ENCODE peak calls at places on chromosome 17, in four cellular contexts. One of them, this sample, is unnamed.

GRCh38 chr17:82205720-82206508 is 6.7 kb downstream of the CCDC57 start:
- DNase-seq in A549: peak
- DNase-seq in SK-N-SH: peak
- DNase-seq in GM12878: no peak
- DNase-seq in this sample: peak

GRCh38 chr17:32882734-32883133 is 5.8 kb upstream of the MYO1D start:
- DNase-seq in A549: no peak
- DNase-seq in SK-N-SH: no peak
- DNase-seq in GM12878: no peak
- DNase-seq in this sample: no peak

GRCh38 chr17:44004077-44004760 is at the start of gene NAGS:
- DNase-seq in A549: no peak
- DNase-seq in SK-N-SH: peak
- DNase-seq in GM12878: no peak
- DNase-seq in this sample: peak

GRCh38 chr17:19250421-19251141 is 13.4 kb downstream of the EPN2 start:
- DNase-seq in A549: no peak
- DNase-seq in SK-N-SH: peak
- DNase-seq in GM12878: no peak
- DNase-seq in this sample: no peak

GRCh38 chr17:56593073-56593740 is at the start of gene NOG:
- DNase-seq in A549: peak
- DNase-seq in SK-N-SH: peak
- DNase-seq in GM12878: no peak
- DNase-seq in this sample: no peak

GRCh38 chr17:1647802-1648581 is 1.7 kb downstream of the RILP start:
- DNase-seq in A549: no peak
- DNase-seq in SK-N-SH: no peak
- DNase-seq in GM12878: no peak
- DNase-seq in this sample: no peak

GRCh38 chr17:74282587-74283370 is 8.7 kb downstream of the DNAI2 start:
- DNase-seq in A549: no peak
- DNase-seq in SK-N-SH: no peak
- DNase-seq in GM12878: peak
- DNase-seq in this sample: peak

GRCh38 chr17:41486809-41487530 is 2.7 kb downstream of the KRT36 start:
- DNase-seq in A549: no peak
- DNase-seq in SK-N-SH: peak
- DNase-seq in GM12878: no peak
- DNase-seq in this sample: peak

GRCh38 chr17:63827801-63828221 is 348 bp upstream of the FTSJ3 start:
- DNase-seq in A549: no peak
- DNase-seq in SK-N-SH: no peak
- DNase-seq in GM12878: no peak
- DNase-seq in this sample: no peak
- TF ChIP-seq PBX3 in A549: peak
- TF ChIP-seq PBX3 in SK-N-SH: no peak
- TF ChIP-seq PBX3 in GM12878: no peak
- TF ChIP-seq PBX3 in this sample: no peak

DNA sequence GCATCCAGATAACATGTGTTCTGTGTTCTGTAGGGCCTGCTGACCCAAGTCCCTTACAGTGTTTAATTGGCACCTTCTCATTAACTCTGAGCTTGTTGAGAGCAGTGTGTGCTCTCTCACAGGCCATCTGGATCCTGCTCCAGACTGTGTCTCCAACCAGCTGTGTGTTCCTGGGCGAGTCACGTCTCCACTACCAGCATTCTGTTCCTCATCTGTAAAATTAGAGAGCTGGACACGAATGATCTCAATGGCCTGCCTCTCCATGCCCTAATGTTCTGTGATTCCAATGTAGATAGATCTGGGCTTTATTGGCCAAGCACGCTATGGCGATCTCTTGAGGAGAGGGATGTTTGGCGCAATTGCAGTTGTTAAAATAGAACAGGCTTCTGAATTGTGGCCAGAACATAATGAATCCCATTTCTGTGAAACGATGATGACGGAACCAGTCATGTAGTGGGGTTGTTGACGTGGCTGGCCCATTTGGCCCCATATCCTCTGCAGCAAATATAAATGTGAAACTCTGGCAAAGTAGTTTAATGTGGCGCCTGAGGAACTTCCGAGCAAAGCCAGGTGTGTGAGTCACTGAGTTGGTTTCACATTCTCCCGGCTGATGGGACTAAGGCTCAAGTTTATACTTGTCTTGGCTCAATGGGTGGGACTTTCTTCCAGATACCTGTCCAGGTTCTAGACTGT is 22.2 kb downstream of the TBX4 start:
- DNase-seq in A549: no peak
- DNase-seq in SK-N-SH: no peak
- DNase-seq in GM12878: no peak
- DNase-seq in this sample: no peak
- TF ChIP-seq PBX3 in A549: no peak
- TF ChIP-seq PBX3 in SK-N-SH: no peak
- TF ChIP-seq PBX3 in GM12878: no peak
- TF ChIP-seq PBX3 in this sample: no peak

GRCh38 chr17:78747479-78747878 is 34.6 kb downstream of the CYTH1 start:
- DNase-seq in A549: no peak
- DNase-seq in SK-N-SH: no peak
- DNase-seq in GM12878: no peak
- DNase-seq in this sample: no peak

GRCh38 chr17:78746949-78747269 is 35.2 kb downstream of the CYTH1 start:
- DNase-seq in A549: no peak
- DNase-seq in SK-N-SH: no peak
- DNase-seq in GM12878: no peak
- DNase-seq in this sample: no peak

GRCh38 chr17:78748048-78748729 is 33.9 kb downstream of the CYTH1 start:
- DNase-seq in A549: no peak
- DNase-seq in SK-N-SH: no peak
- DNase-seq in GM12878: no peak
- DNase-seq in this sample: peak

GRCh38 chr17:78745407-78746088 is 36.5 kb downstream of the CYTH1 start:
- DNase-seq in A549: no peak
- DNase-seq in SK-N-SH: no peak
- DNase-seq in GM12878: no peak
- DNase-seq in this sample: peak

DNA sequence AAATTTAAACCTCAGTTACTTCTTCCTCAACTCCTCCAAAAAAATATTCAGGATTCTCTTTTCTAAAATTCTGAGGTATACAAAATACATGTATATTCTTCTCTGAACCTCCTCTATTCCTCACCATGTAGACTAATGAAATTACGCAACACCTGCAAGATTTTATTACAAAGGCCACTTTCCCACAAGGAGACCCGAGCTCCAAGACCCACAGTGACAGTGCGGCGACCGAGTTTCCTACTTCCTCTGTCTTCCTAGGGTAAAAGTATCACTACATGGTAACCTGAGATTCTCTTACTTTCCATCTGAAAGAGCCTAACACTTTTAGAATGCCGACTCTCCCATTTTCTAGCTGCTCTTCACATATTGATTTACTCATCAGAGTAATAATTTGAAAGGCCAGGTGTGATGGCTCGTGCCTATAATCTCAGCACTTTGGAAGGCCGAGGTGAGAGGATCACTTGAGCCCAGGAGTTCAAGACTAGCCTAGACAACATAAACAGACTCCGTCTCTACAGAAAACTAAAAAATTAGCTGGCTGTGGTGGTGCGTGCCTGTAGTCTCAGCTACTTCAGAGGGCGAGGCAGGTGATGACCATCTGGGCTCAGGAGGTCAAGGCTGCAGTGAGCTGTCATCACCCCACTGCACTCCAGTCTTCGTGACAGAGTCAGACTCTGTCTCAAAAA is 35.7 kb downstream of the CYTH1 start:
- DNase-seq in A549: no peak
- DNase-seq in SK-N-SH: no peak
- DNase-seq in GM12878: no peak
- DNase-seq in this sample: peak
- TF ChIP-seq PBX3 in A549: no peak
- TF ChIP-seq PBX3 in SK-N-SH: no peak
- TF ChIP-seq PBX3 in GM12878: no peak
- TF ChIP-seq PBX3 in this sample: no peak

GRCh38 chr17:21001111-21001812 is 41.5 kb downstream of the USP22 start:
- DNase-seq in A549: no peak
- DNase-seq in SK-N-SH: no peak
- DNase-seq in GM12878: no peak
- DNase-seq in this sample: no peak

GRCh38 chr17:21004016-21004930 is 38.5 kb downstream of the USP22 start:
- DNase-seq in A549: no peak
- DNase-seq in SK-N-SH: no peak
- DNase-seq in GM12878: no peak
- DNase-seq in this sample: no peak

GRCh38 chr17:21001813-21002221 is 41.0 kb downstream of the USP22 start:
- DNase-seq in A549: no peak
- DNase-seq in SK-N-SH: no peak
- DNase-seq in GM12878: no peak
- DNase-seq in this sample: no peak

GRCh38 chr17:21002309-21003006 is 40.4 kb downstream of the USP22 start:
- DNase-seq in A549: no peak
- DNase-seq in SK-N-SH: no peak
- DNase-seq in GM12878: no peak
- DNase-seq in this sample: no peak

DNA sequence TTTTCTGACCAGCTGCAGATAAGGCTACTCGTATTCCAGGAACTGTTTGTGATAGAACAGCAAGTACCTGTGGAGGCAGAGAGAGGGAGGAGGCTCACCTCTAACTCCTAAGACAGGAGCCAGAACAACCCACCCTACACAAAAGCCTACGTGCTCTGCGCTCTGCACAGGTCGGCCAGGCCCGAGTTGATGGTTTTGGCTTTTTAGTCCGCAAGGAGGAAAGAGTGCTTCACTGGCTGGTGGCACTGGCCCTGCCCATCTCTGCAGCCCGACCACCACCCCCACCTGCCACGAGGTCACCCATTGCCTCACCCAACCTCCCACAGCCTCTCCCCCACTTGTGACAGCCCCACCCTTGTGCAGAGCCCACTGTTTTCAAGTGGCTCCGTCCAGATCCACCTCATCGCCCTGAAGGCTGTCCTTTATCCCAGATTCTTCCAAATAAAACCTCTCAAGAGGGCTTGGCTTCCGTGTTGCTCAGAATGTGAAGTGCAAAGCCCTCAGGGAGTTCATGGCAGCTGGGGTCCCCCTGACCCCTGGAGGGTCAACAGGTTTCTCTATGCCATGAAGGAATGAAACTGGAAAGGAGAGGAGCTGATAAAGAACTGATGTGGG is 39.7 kb downstream of the USP22 start:
- DNase-seq in A549: no peak
- DNase-seq in SK-N-SH: no peak
- DNase-seq in GM12878: no peak
- DNase-seq in this sample: no peak
- TF ChIP-seq PBX3 in A549: no peak
- TF ChIP-seq PBX3 in SK-N-SH: no peak
- TF ChIP-seq PBX3 in GM12878: no peak
- TF ChIP-seq PBX3 in this sample: no peak

GRCh38 chr17:8709006-8709405 is 35.6 kb downstream of the CCDC42 start:
- DNase-seq in A549: no peak
- DNase-seq in SK-N-SH: no peak
- DNase-seq in GM12878: no peak
- DNase-seq in this sample: no peak
- TF ChIP-seq PBX3 in A549: no peak
- TF ChIP-seq PBX3 in SK-N-SH: no peak
- TF ChIP-seq PBX3 in GM12878: no peak
- TF ChIP-seq PBX3 in this sample: no peak